ENCODE peak calls at places on chromosomes 4 and X, in nine cellular contexts. J is fibroblast of villous mesenchyme, B is A549, E is kidney epithelial cell, T is epithelial cell of proximal tubule, V is AG10803, O is HFF-Myc, Z is astrocyte of the spinal cord, C is AG09309. X is an unnamed sample.

GRCh38 chr4:176137626-176138025 is 57.8 kb downstream of the SPATA4 start:
- DNase-seq in V (peak; percentile 53), J (no peak), E (no peak), Z (peak; percentile 32), T (no peak), O (peak; percentile 12), B (peak; percentile 0), C (peak; percentile 24), X (no peak)

GRCh38 chr4:67770422-67770821 is 16.2 kb upstream of the GNRHR start:
- DNase-seq in O (no peak), Z (no peak), B (no peak), T (no peak), J (no peak), E (no peak), V (no peak), C (no peak), X (no peak)

GRCh38 chr4:124863039-124863545 is 150.6 kb upstream of the ANKRD50 start:
- DNase-seq in E (no peak), B (no peak), O (no peak), Z (no peak), T (no peak), C (no peak), V (no peak), J (no peak), X (no peak)

GRCh38 chr4:113248320-113248719 is 198.9 kb downstream of the ANK2 start:
- DNase-seq in T (no peak), E (no peak), J (no peak), C (no peak), B (peak; percentile 6), O (no peak), V (no peak), Z (no peak), X (no peak)

GRCh38 chr4:2365054-2365912 is 53.2 kb downstream of the ZFYVE28 start:
- DNase-seq in V (no peak), C (no peak), B (no peak), O (no peak), Z (no peak), T (no peak), E (no peak), J (no peak), X (no peak)

GRCh38 chr4:139740531-139741041 is 75.0 kb downstream of the MGST2 start:
- DNase-seq in C (peak; percentile 82), E (no peak), O (peak; percentile 66), B (peak; percentile 68), J (peak; percentile 89), T (no peak), V (peak; percentile 94), Z (peak; percentile 89), X (no peak)

GRCh38 chr4:123034023-123034422 is 111.6 kb upstream of the NUDT6 start:
- DNase-seq in Z (no peak), E (no peak), C (no peak), V (peak; percentile 26), O (no peak), T (no peak), J (no peak), B (no peak), X (no peak)

GRCh38 chr4:20337261-20337664 is 85.6 kb downstream of the SLIT2 start:
- DNase-seq in O (no peak), B (no peak), E (no peak), C (no peak), J (no peak), V (no peak), Z (peak; percentile 79), T (no peak), X (no peak)

GRCh38 chr4:1039493-1040343 is 28.3 kb downstream of the FGFRL1 start:
- DNase-seq in V (peak; percentile 40), C (no peak), T (no peak), B (no peak), J (peak; percentile 46), E (no peak), Z (peak; percentile 61), O (no peak), X (no peak)

GRCh38 chrX:64204701-64205440 is 637 bp downstream of the AMER1 start:
- DNase-seq in B (no peak), E (no peak), Z (peak; percentile 30), V (peak; percentile 26), J (peak; percentile 19), O (no peak), C (no peak), T (no peak), X (no peak)

GRCh38 chr4:152072886-152073285 is 312.1 kb upstream of the GATB start:
- DNase-seq in J (no peak), V (no peak), T (no peak), Z (no peak), B (no peak), E (no peak), O (no peak), C (no peak), X (no peak)

GRCh38 chr4:174697896-174698295 is 131.2 kb downstream of the GLRA3 start:
- DNase-seq in E (no peak), V (peak; percentile 8), Z (no peak), C (no peak), J (no peak), B (no peak), O (no peak), T (no peak), X (no peak)

GRCh38 chrX:14964500-14964899 is 91.3 kb downstream of the MOSPD2 start:
- DNase-seq in V (peak; percentile 67), J (peak; percentile 29), Z (peak; percentile 37), O (peak; percentile 17), T (no peak), C (peak; percentile 16), E (no peak), B (peak; percentile 3), X (no peak)

GRCh38 chr4:144202091-144202490 is 61.6 kb upstream of the GYPA start:
- DNase-seq in J (no peak), O (no peak), Z (no peak), T (no peak), V (no peak), C (no peak), E (no peak), B (peak; percentile 18), X (no peak)

GRCh38 chrX:55356609-55357008 is 91.9 kb upstream of the PAGE3 start:
- DNase-seq in T (no peak), B (no peak), E (no peak), V (no peak), J (no peak), Z (no peak), O (no peak), C (no peak), X (no peak)

GRCh38 chr4:26323807-26324206 is 3.0 kb downstream of the RBPJ start:
- DNase-seq in T (no peak), O (no peak), Z (peak; percentile 65), B (no peak), E (no peak), J (no peak), V (peak; percentile 48), C (peak; percentile 41), X (no peak)
- TF ChIP-seq CTCF in T (no peak), O (no peak), Z (peak; percentile 21), B (no peak), E (peak; percentile 11), J (no peak), V (no peak), C (peak; percentile 14), X (no peak)

GRCh38 chrX:106963111-106963510 is 36.9 kb downstream of the MORC4 start:
- DNase-seq in V (peak; percentile 62), B (no peak), Z (no peak), T (no peak), C (no peak), E (no peak), O (no peak), J (no peak), X (no peak)

GRCh38 chrX:106955004-106955772 is 35.0 kb downstream of the CLDN2 start:
- DNase-seq in J (peak; percentile 19), V (no peak), B (peak; percentile 59), E (no peak), T (no peak), O (no peak), C (no peak), Z (peak; percentile 37), X (no peak)

GRCh38 chrX:106957856-106958255 is 37.7 kb downstream of the CLDN2 start:
- DNase-seq in V (peak; percentile 68), J (no peak), T (no peak), O (peak; percentile 22), B (no peak), Z (no peak), E (no peak), C (no peak), X (no peak)

GRCh38 chrX:106964290-106964689 is 35.7 kb downstream of the MORC4 start:
- DNase-seq in E (no peak), C (no peak), Z (no peak), J (no peak), O (no peak), B (no peak), V (no peak), T (no peak), X (no peak)

GRCh38 chrX:106959897-106960296 is 39.7 kb downstream of the CLDN2 start:
- DNase-seq in J (peak; percentile 43), B (peak; percentile 62), V (peak; percentile 13), C (no peak), E (no peak), O (no peak), T (no peak), Z (peak; percentile 56), X (no peak)
- TF ChIP-seq CTCF in J (peak; percentile 40), B (peak; percentile 57), V (peak; percentile 22), C (peak; percentile 39), E (no peak), O (peak; percentile 9), T (peak; percentile 58), Z (peak; percentile 38), X (no peak)

GRCh38 chr4:53782468-53782865 is 191.2 kb upstream of the LNX1 start:
- DNase-seq in B (no peak), T (no peak), E (no peak), O (no peak), C (no peak), J (peak; percentile 60), Z (no peak), V (no peak), X (no peak)

GRCh38 chr4:53780736-53781400 is 189.6 kb upstream of the LNX1 start:
- DNase-seq in C (no peak), O (no peak), J (peak; percentile 21), B (peak; percentile 44), T (no peak), Z (no peak), E (no peak), V (peak; percentile 66), X (no peak)

GRCh38 chr4:53783208-53783859 is 192.0 kb upstream of the LNX1 start:
- DNase-seq in V (no peak), T (no peak), O (no peak), Z (no peak), J (no peak), E (no peak), B (no peak), C (no peak), X (no peak)

GRCh38 chr4:53784112-53784511 is 192.8 kb upstream of the LNX1 start:
- DNase-seq in C (no peak), O (no peak), Z (no peak), B (no peak), J (no peak), T (no peak), E (no peak), V (no peak), X (no peak)

GRCh38 chr4:53781614-53782467 is 190.6 kb upstream of the LNX1 start:
- DNase-seq in C (no peak), E (no peak), J (peak; percentile 47), B (peak; percentile 87), Z (peak; percentile 53), V (no peak), O (no peak), T (no peak), X (no peak)
- TF ChIP-seq CTCF in C (no peak), E (no peak), J (no peak), B (no peak), Z (no peak), V (no peak), O (no peak), T (no peak), X (no peak)

GRCh38 chr4:58560736-58561135 is 1450.6 kb upstream of the IGFBP7 start:
- DNase-seq in O (no peak), B (no peak), E (no peak), J (no peak), V (no peak), Z (no peak), T (no peak), C (no peak), X (no peak)
- TF ChIP-seq CTCF in O (no peak), B (no peak), E (no peak), J (no peak), V (no peak), Z (no peak), T (no peak), C (no peak), X (no peak)